ENCODE peak calls at places on chromosome 4, in six cellular contexts. One of them, this sample, is unnamed.

GRCh38 chr4:84531689-84532088 is 32.6 kb upstream of the NKX6-1 start:
- DNase-seq in naive thymus-derived CD8-positive, alpha-beta T cell: no peak
- DNase-seq in kidney: no peak
- DNase-seq in cerebellum: no peak
- DNase-seq in iPS-NIHi11: no peak
- DNase-seq in fibroblast of lung: no peak
- DNase-seq in this sample: no peak

GRCh38 chr4:20028694-20029093 is 223.0 kb upstream of the SLIT2 start:
- DNase-seq in kidney: no peak
- DNase-seq in iPS-NIHi11: no peak
- DNase-seq in fibroblast of lung: peak; percentile 71
- DNase-seq in naive thymus-derived CD8-positive, alpha-beta T cell: no peak
- DNase-seq in cerebellum: no peak
- DNase-seq in this sample: no peak

GRCh38 chr4:25113915-25114904 is 46.0 kb downstream of the SEPSECS start:
- DNase-seq in fibroblast of lung: peak; percentile 75
- DNase-seq in iPS-NIHi11: no peak
- DNase-seq in cerebellum: no peak
- DNase-seq in kidney: no peak
- DNase-seq in naive thymus-derived CD8-positive, alpha-beta T cell: no peak
- DNase-seq in this sample: no peak

GRCh38 chr4:73772353-73772752 is 32.0 kb downstream of the CXCL8 start:
- DNase-seq in naive thymus-derived CD8-positive, alpha-beta T cell: no peak
- DNase-seq in fibroblast of lung: no peak
- DNase-seq in cerebellum: no peak
- DNase-seq in iPS-NIHi11: no peak
- DNase-seq in kidney: no peak
- DNase-seq in this sample: no peak

GRCh38 chr4:44487341-44487740 is 38.7 kb upstream of the KCTD8 start:
- DNase-seq in cerebellum: no peak
- DNase-seq in fibroblast of lung: no peak
- DNase-seq in iPS-NIHi11: no peak
- DNase-seq in kidney: no peak
- DNase-seq in naive thymus-derived CD8-positive, alpha-beta T cell: no peak
- DNase-seq in this sample: no peak

GRCh38 chr4:169342906-169343560 is 72.3 kb upstream of the SH3RF1 start:
- DNase-seq in naive thymus-derived CD8-positive, alpha-beta T cell: no peak
- DNase-seq in cerebellum: no peak
- DNase-seq in fibroblast of lung: peak; percentile 65
- DNase-seq in kidney: no peak
- DNase-seq in iPS-NIHi11: no peak
- DNase-seq in this sample: no peak

GRCh38 chr4:144353240-144353639 is 212.7 kb upstream of the GYPA start:
- DNase-seq in cerebellum: no peak
- DNase-seq in kidney: no peak
- DNase-seq in naive thymus-derived CD8-positive, alpha-beta T cell: no peak
- DNase-seq in iPS-NIHi11: no peak
- DNase-seq in fibroblast of lung: no peak
- DNase-seq in this sample: no peak

GRCh38 chr4:114038762-114039392 is 59.4 kb upstream of the ARSJ start:
- DNase-seq in kidney: no peak
- DNase-seq in fibroblast of lung: no peak
- DNase-seq in cerebellum: no peak
- DNase-seq in naive thymus-derived CD8-positive, alpha-beta T cell: no peak
- DNase-seq in iPS-NIHi11: no peak
- DNase-seq in this sample: no peak

GRCh38 chr4:3793545-3793944 is 27.4 kb downstream of the ADRA2C start:
- DNase-seq in naive thymus-derived CD8-positive, alpha-beta T cell: no peak
- DNase-seq in kidney: peak; percentile 26
- DNase-seq in iPS-NIHi11: no peak
- DNase-seq in cerebellum: no peak
- DNase-seq in fibroblast of lung: no peak
- DNase-seq in this sample: no peak

GRCh38 chr4:978957-979701 is 5.8 kb upstream of the DGKQ start:
- DNase-seq in naive thymus-derived CD8-positive, alpha-beta T cell: no peak
- DNase-seq in fibroblast of lung: no peak
- DNase-seq in kidney: no peak
- DNase-seq in iPS-NIHi11: no peak
- DNase-seq in cerebellum: no peak
- DNase-seq in this sample: no peak

GRCh38 chr4:7426525-7427171 is 8.1 kb downstream of the PSAPL1 start:
- DNase-seq in kidney: peak; percentile 34
- DNase-seq in fibroblast of lung: no peak
- DNase-seq in iPS-NIHi11: no peak
- DNase-seq in cerebellum: no peak
- DNase-seq in naive thymus-derived CD8-positive, alpha-beta T cell: no peak
- DNase-seq in this sample: no peak

GRCh38 chr4:56535915-56536314 is 30.3 kb downstream of the ARL9 start:
- DNase-seq in kidney: no peak
- DNase-seq in naive thymus-derived CD8-positive, alpha-beta T cell: no peak
- DNase-seq in fibroblast of lung: no peak
- DNase-seq in iPS-NIHi11: no peak
- DNase-seq in cerebellum: no peak
- DNase-seq in this sample: no peak

GRCh38 chr4:138981930-138982390 is 33.6 kb upstream of the NOCT start:
- DNase-seq in kidney: no peak
- DNase-seq in naive thymus-derived CD8-positive, alpha-beta T cell: no peak
- DNase-seq in fibroblast of lung: peak; percentile 30
- DNase-seq in cerebellum: no peak
- DNase-seq in iPS-NIHi11: no peak
- DNase-seq in this sample: peak; percentile 23

GRCh38 chr4:171042989-171043524 is 770.1 kb upstream of the GALNTL6 start:
- DNase-seq in cerebellum: no peak
- DNase-seq in kidney: peak; percentile 68
- DNase-seq in naive thymus-derived CD8-positive, alpha-beta T cell: no peak
- DNase-seq in iPS-NIHi11: no peak
- DNase-seq in fibroblast of lung: no peak
- DNase-seq in this sample: no peak

GRCh38 chr4:122764808-122765189 is 32.3 kb downstream of the BBS12 start:
- DNase-seq in kidney: no peak
- DNase-seq in cerebellum: no peak
- DNase-seq in iPS-NIHi11: no peak
- DNase-seq in naive thymus-derived CD8-positive, alpha-beta T cell: no peak
- DNase-seq in fibroblast of lung: peak; percentile 87
- DNase-seq in this sample: no peak

GRCh38 chr4:14333616-14334015 is 668.7 kb upstream of the CPEB2 start:
- DNase-seq in fibroblast of lung: no peak
- DNase-seq in cerebellum: no peak
- DNase-seq in kidney: no peak
- DNase-seq in iPS-NIHi11: no peak
- DNase-seq in naive thymus-derived CD8-positive, alpha-beta T cell: no peak
- DNase-seq in this sample: no peak

GRCh38 chr4:147136308-147136707 is 190.6 kb upstream of the TTC29 start:
- DNase-seq in naive thymus-derived CD8-positive, alpha-beta T cell: no peak
- DNase-seq in fibroblast of lung: peak; percentile 34
- DNase-seq in iPS-NIHi11: no peak
- DNase-seq in cerebellum: no peak
- DNase-seq in kidney: peak; percentile 80
- DNase-seq in this sample: no peak

GRCh38 chr4:3307486-3307885 is 14.7 kb downstream of the RGS12 start:
- DNase-seq in naive thymus-derived CD8-positive, alpha-beta T cell: no peak
- DNase-seq in cerebellum: no peak
- DNase-seq in kidney: peak; percentile 39
- DNase-seq in fibroblast of lung: no peak
- DNase-seq in iPS-NIHi11: no peak
- DNase-seq in this sample: no peak

GRCh38 chr4:40335508-40335860 is 351 bp downstream of the CHRNA9 start:
- DNase-seq in kidney: no peak
- DNase-seq in iPS-NIHi11: no peak
- DNase-seq in naive thymus-derived CD8-positive, alpha-beta T cell: no peak
- DNase-seq in cerebellum: no peak
- DNase-seq in fibroblast of lung: peak; percentile 60
- DNase-seq in this sample: no peak

GRCh38 chr4:41963105-41963504 is 18.5 kb upstream of the DCAF4L1 start:
- DNase-seq in cerebellum: no peak
- DNase-seq in naive thymus-derived CD8-positive, alpha-beta T cell: peak; percentile 7
- DNase-seq in kidney: no peak
- DNase-seq in fibroblast of lung: peak; percentile 14
- DNase-seq in iPS-NIHi11: no peak
- DNase-seq in this sample: peak; percentile 2

GRCh38 chr4:188412499-188412898 is 273.3 kb downstream of the TRIML1 start:
- DNase-seq in cerebellum: no peak
- DNase-seq in fibroblast of lung: no peak
- DNase-seq in kidney: no peak
- DNase-seq in iPS-NIHi11: no peak
- DNase-seq in naive thymus-derived CD8-positive, alpha-beta T cell: no peak
- DNase-seq in this sample: no peak

GRCh38 chr4:105560488-105560887 is 8.1 kb downstream of the ARHGEF38 start:
- DNase-seq in cerebellum: no peak
- DNase-seq in naive thymus-derived CD8-positive, alpha-beta T cell: no peak
- DNase-seq in fibroblast of lung: peak; percentile 10
- DNase-seq in kidney: no peak
- DNase-seq in iPS-NIHi11: no peak
- DNase-seq in this sample: no peak

GRCh38 chr4:25406081-25406692 is 29.1 kb downstream of the ANAPC4 start:
- DNase-seq in naive thymus-derived CD8-positive, alpha-beta T cell: no peak
- DNase-seq in fibroblast of lung: peak; percentile 26
- DNase-seq in cerebellum: no peak
- DNase-seq in kidney: no peak
- DNase-seq in iPS-NIHi11: no peak
- DNase-seq in this sample: no peak

GRCh38 chr4:1191621-1192020 is 19.2 kb upstream of the SPON2 start:
- DNase-seq in kidney: no peak
- DNase-seq in naive thymus-derived CD8-positive, alpha-beta T cell: no peak
- DNase-seq in cerebellum: no peak
- DNase-seq in iPS-NIHi11: no peak
- DNase-seq in fibroblast of lung: no peak
- DNase-seq in this sample: no peak

GRCh38 chr4:82984459-82984858 is 26.2 kb downstream of the LIN54 start:
- DNase-seq in kidney: no peak
- DNase-seq in cerebellum: no peak
- DNase-seq in iPS-NIHi11: peak; percentile 30
- DNase-seq in naive thymus-derived CD8-positive, alpha-beta T cell: no peak
- DNase-seq in fibroblast of lung: peak; percentile 69
- DNase-seq in this sample: no peak

GRCh38 chr4:76312457-76312856 is 5.9 kb downstream of the STBD1 start:
- DNase-seq in naive thymus-derived CD8-positive, alpha-beta T cell: no peak
- DNase-seq in fibroblast of lung: no peak
- DNase-seq in iPS-NIHi11: no peak
- DNase-seq in cerebellum: no peak
- DNase-seq in kidney: no peak
- DNase-seq in this sample: no peak

GRCh38 chr4:96776922-96777510 is 937.1 kb downstream of the PDHA2 start:
- DNase-seq in cerebellum: no peak
- DNase-seq in iPS-NIHi11: no peak
- DNase-seq in kidney: no peak
- DNase-seq in naive thymus-derived CD8-positive, alpha-beta T cell: no peak
- DNase-seq in fibroblast of lung: no peak
- DNase-seq in this sample: no peak

GRCh38 chr4:148094149-148094548 is 348.1 kb downstream of the NR3C2 start:
- DNase-seq in fibroblast of lung: no peak
- DNase-seq in cerebellum: no peak
- DNase-seq in naive thymus-derived CD8-positive, alpha-beta T cell: no peak
- DNase-seq in kidney: no peak
- DNase-seq in iPS-NIHi11: no peak
- DNase-seq in this sample: no peak

GRCh38 chr4:4288098-4288497 is 1.9 kb downstream of the LYAR start:
- DNase-seq in kidney: no peak
- DNase-seq in naive thymus-derived CD8-positive, alpha-beta T cell: no peak
- DNase-seq in fibroblast of lung: no peak
- DNase-seq in cerebellum: no peak
- DNase-seq in iPS-NIHi11: no peak
- DNase-seq in this sample: no peak

GRCh38 chr4:84496356-84497219 is 2.5 kb downstream of the NKX6-1 start:
- DNase-seq in cerebellum: no peak
- DNase-seq in kidney: peak; percentile 68
- DNase-seq in iPS-NIHi11: peak; percentile 26
- DNase-seq in naive thymus-derived CD8-positive, alpha-beta T cell: peak; percentile 14
- DNase-seq in fibroblast of lung: no peak
- DNase-seq in this sample: no peak

GRCh38 chr4:163693211-163693610 is 198.7 kb downstream of the TMA16 start:
- DNase-seq in iPS-NIHi11: no peak
- DNase-seq in cerebellum: no peak
- DNase-seq in naive thymus-derived CD8-positive, alpha-beta T cell: no peak
- DNase-seq in kidney: no peak
- DNase-seq in fibroblast of lung: peak; percentile 81
- DNase-seq in this sample: no peak

This sample was measured in G401.